ENCODE peak calls at places on chromosome 19, in nine cellular contexts. P is pancreas, Y is stomach, W is lower lobe of right lung, Q is uterus, L is spleen, T is upper lobe of right lung, A is AG04450, E is upper lobe of left lung. G is an unnamed sample.

GRCh38 chr19:10230155-10230903 is 802 bp downstream of the S1PR2 start:
- DNase-seq in P (no peak), Y (peak; percentile 40), W (peak; percentile 65), Q (peak; percentile 65), L (peak; percentile 83), T (peak; percentile 82), A (no peak), E (peak; percentile 24), G (peak; percentile 64)

GRCh38 chr19:14536926-14537692 is 7.7 kb downstream of the TECR start:
- DNase-seq in P (peak; percentile 89), Y (peak; percentile 87), W (peak; percentile 90), Q (peak; percentile 79), L (no peak), T (peak; percentile 92), A (no peak), E (peak; percentile 93), G (no peak)

GRCh38 chr19:5680083-5680436 is 256 bp downstream of the MICOS13 start:
- DNase-seq in P (no peak), Y (no peak), W (peak; percentile 68), Q (no peak), L (peak; percentile 90), T (peak; percentile 78), A (no peak), E (peak; percentile 36), G (no peak)

GRCh38 chr19:33496016-33496415 is 25.6 kb downstream of the PEPD start:
- DNase-seq in P (no peak), Y (no peak), W (peak; percentile 5), Q (no peak), L (peak; percentile 47), T (no peak), A (no peak), E (no peak), G (no peak)

GRCh38 chr19:30799854-30800755 is 427.9 kb downstream of the ZNF536 start:
- DNase-seq in P (no peak), Y (peak; percentile 28), W (peak; percentile 60), Q (no peak), L (peak; percentile 84), T (peak; percentile 74), A (no peak), E (peak; percentile 43), G (no peak)

GRCh38 chr19:1266116-1266817 is 2.9 kb upstream of the CIRBP start:
- DNase-seq in P (peak; percentile 71), Y (peak; percentile 89), W (peak; percentile 93), Q (peak; percentile 86), L (peak; percentile 98), T (peak; percentile 96), A (no peak), E (peak; percentile 95), G (peak; percentile 82)

GRCh38 chr19:50580240-50580639 is 12.0 kb upstream of the LRRC4B start:
- DNase-seq in P (no peak), Y (no peak), W (no peak), Q (no peak), L (no peak), T (no peak), A (no peak), E (no peak), G (no peak)

GRCh38 chr19:10836478-10837325 is 690 bp upstream of the TMED1 start:
- DNase-seq in P (peak; percentile 86), Y (peak; percentile 82), W (peak; percentile 92), Q (peak; percentile 86), L (peak; percentile 94), T (peak; percentile 94), A (no peak), E (peak; percentile 79), G (peak; percentile 61)

GRCh38 chr19:11281336-11282049 is 14.5 kb upstream of the TSPAN16 start:
- DNase-seq in P (no peak), Y (no peak), W (no peak), Q (no peak), L (no peak), T (no peak), A (no peak), E (no peak), G (no peak)

GRCh38 chr19:39246951-39247669 is 1.5 kb downstream of the IFNL4 start:
- DNase-seq in P (no peak), Y (no peak), W (peak; percentile 52), Q (no peak), L (peak; percentile 75), T (peak; percentile 68), A (no peak), E (peak; percentile 28), G (no peak)

GRCh38 chr19:56091751-56092546 is 29.1 kb downstream of the ZNF787 start:
- DNase-seq in P (no peak), Y (no peak), W (no peak), Q (no peak), L (no peak), T (no peak), A (no peak), E (no peak), G (no peak)

GRCh38 chr19:13984875-13985741 is 21.0 kb downstream of the RFX1 start:
- DNase-seq in P (no peak), Y (no peak), W (peak; percentile 86), Q (no peak), L (no peak), T (peak; percentile 88), A (no peak), E (peak; percentile 92), G (peak; percentile 35)

GRCh38 chr19:2166741-2167738 is 3.3 kb downstream of the DOT1L start:
- DNase-seq in P (peak; percentile 86), Y (peak; percentile 95), W (peak; percentile 92), Q (peak; percentile 82), L (peak; percentile 88), T (peak; percentile 94), A (no peak), E (peak; percentile 94), G (no peak)

GRCh38 chr19:10417598-10418280 is 2.6 kb upstream of the PDE4A start:
- DNase-seq in P (no peak), Y (no peak), W (no peak), Q (no peak), L (no peak), T (no peak), A (no peak), E (no peak), G (no peak)

GRCh38 chr19:19259741-19260140 is 13.4 kb downstream of the TM6SF2 start:
- DNase-seq in P (no peak), Y (no peak), W (no peak), Q (no peak), L (no peak), T (no peak), A (no peak), E (no peak), G (no peak)

GRCh38 chr19:40778865-40779284 is 828 bp downstream of the RAB4B start:
- DNase-seq in P (no peak), Y (no peak), W (no peak), Q (no peak), L (no peak), T (no peak), A (no peak), E (no peak), G (no peak)

GRCh38 chr19:53576941-53577653 is 39.2 kb downstream of the ZNF331 start:
- DNase-seq in P (no peak), Y (no peak), W (no peak), Q (no peak), L (no peak), T (peak; percentile 31), A (no peak), E (no peak), G (no peak)
- H3K9me3 ChIP-seq in P (no peaks in the 10 kb centered on the region), Y (peaks cover 93% of the 10 kb centered on the region), W (peaks cover 54% of the 10 kb centered on the region), Q (no peaks in the 10 kb centered on the region), L (peaks cover 89% of the 10 kb centered on the region), T (peaks cover 15% of the 10 kb centered on the region), A (peaks cover 74% of the 10 kb centered on the region), E (peaks cover 57% of the 10 kb centered on the region), G (peaks cover 45% of the 10 kb centered on the region)

DNA sequence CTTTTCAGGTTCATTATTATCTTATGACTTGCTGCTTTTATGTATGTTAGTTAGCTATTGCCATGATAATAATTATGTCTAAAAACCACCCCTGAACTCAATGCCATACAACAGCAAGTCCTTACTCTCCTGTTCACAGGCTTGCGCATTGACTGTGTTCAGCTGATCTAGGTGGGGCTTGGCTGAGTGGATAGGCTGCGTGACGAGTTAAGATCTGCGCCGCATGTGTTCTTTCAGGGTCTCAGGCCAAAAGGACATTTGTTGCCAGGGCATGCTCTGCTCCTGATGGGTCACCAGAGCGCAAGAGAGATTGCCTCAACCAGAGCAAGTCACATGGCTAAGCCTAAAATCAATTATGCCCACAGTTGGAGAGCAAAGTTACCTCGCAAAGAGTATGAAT is 859 bp downstream of the ZNF568 start:
- DNase-seq in P (no peak), Y (no peak), W (no peak), Q (no peak), L (no peak), T (no peak), A (no peak), E (no peak), G (no peak)
- H3K9me3 ChIP-seq in P (no peaks in the 10 kb centered on the region), Y (peaks cover 41% of the 10 kb centered on the region), W (peaks cover 13% of the 10 kb centered on the region), Q (no peaks in the 10 kb centered on the region), L (peaks cover 48% of the 10 kb centered on the region), T (peaks cover 1% of the 10 kb centered on the region), A (peaks cover 11% of the 10 kb centered on the region), E (peaks cover 6% of the 10 kb centered on the region), G (peaks cover 3% of the 10 kb centered on the region)

GRCh38 chr19:44447864-44448674 is at the start of gene ZNF229:
- DNase-seq in P (peak; percentile 86), Y (peak; percentile 86), W (peak; percentile 88), Q (peak; percentile 71), L (peak; percentile 91), T (peak; percentile 88), A (peak; percentile 87), E (peak; percentile 65), G (peak; percentile 20)

GRCh38 chr19:44452367-44452766 is 4.1 kb upstream of the ZNF229 start:
- DNase-seq in P (no peak), Y (no peak), W (no peak), Q (no peak), L (no peak), T (no peak), A (no peak), E (no peak), G (no peak)

GRCh38 chr19:44455100-44455499 is 6.8 kb upstream of the ZNF229 start:
- DNase-seq in P (no peak), Y (no peak), W (no peak), Q (no peak), L (no peak), T (no peak), A (no peak), E (no peak), G (no peak)

DNA sequence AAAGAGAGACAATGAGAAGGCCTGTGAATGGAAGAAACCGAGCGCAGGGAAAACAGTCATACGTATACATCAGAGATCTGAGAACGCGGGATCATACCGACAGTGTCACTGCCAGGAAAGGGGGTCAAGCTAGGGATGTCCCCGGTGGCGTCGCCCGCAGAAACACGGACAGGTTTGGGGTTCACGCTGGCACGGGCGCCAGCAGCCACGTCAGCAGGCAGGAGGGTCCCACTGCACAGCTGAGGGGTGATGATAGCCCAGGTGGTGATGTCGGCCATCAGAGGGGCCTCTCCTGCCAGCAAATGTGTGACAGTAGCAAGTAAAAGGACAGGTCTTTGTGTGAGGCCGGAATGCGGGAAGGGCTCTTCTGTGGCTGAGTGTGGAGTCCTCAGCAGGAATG is 3.4 kb upstream of the ZNF229 start:
- DNase-seq in P (no peak), Y (no peak), W (no peak), Q (no peak), L (no peak), T (no peak), A (no peak), E (no peak), G (no peak)
- H3K9me3 ChIP-seq in P (no peaks in the 10 kb centered on the region), Y (peaks cover 76% of the 10 kb centered on the region), W (peaks cover 25% of the 10 kb centered on the region), Q (no peaks in the 10 kb centered on the region), L (peaks cover 96% of the 10 kb centered on the region), T (peaks cover 7% of the 10 kb centered on the region), A (peaks cover 22% of the 10 kb centered on the region), E (peaks cover 35% of the 10 kb centered on the region), G (peaks cover 12% of the 10 kb centered on the region)

DNA sequence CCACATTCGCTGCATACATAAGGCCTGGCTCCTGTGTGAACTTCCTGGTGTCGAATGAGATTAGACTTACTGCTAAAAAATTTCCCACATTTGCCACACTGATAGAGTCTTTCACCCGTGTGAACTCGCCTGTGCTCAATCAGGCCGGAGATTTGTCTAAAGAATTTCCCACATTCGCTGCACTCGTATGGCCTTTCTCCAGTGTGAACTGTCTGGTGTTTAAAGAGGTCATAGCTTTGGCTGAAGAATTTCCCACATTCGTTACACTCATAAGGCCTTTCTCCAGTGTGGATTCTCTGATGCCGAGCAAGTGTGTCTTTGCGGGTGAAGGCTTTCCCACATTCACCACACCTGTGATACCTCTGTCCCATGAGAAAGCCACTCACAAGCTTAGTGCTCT is 6.5 kb downstream of the ZNF671 start:
- DNase-seq in P (no peak), Y (no peak), W (no peak), Q (no peak), L (no peak), T (no peak), A (no peak), E (no peak), G (no peak)
- H3K9me3 ChIP-seq in P (no peaks in the 10 kb centered on the region), Y (peaks cover 100% of the 10 kb centered on the region), W (peaks cover 92% of the 10 kb centered on the region), Q (no peaks in the 10 kb centered on the region), L (peaks cover 99% of the 10 kb centered on the region), T (peaks cover 53% of the 10 kb centered on the region), A (peaks cover 74% of the 10 kb centered on the region), E (peaks cover 96% of the 10 kb centered on the region), G (peaks cover 40% of the 10 kb centered on the region)